ENCODE peak calls at places on chromosomes 13 and 19, in seven cellular contexts. V, B, Q, A, J, Z and D are unnamed samples. For H3K9me3, the result is how much of the 10 kb centered on the place peaks cover.

GRCh38 chr13:38688674-38689073 is 1.8 kb downstream of the FREM2 start:
- DNase-seq in V (no peak), B (no peak), Q (no peak), A (no peak), J (no peak), Z (no peak), D (no peak)

GRCh38 chr13:76489299-76489698 is 396.9 kb downstream of the KCTD12 start:
- DNase-seq in V (no peak), B (no peak), Q (no peak), A (no peak), J (no peak), Z (no peak), D (no peak)

GRCh38 chr13:98108330-98108729 is 34.6 kb upstream of the FARP1 start:
- DNase-seq in V (no peak), B (no peak), Q (no peak), A (no peak), J (no peak), Z (no peak), D (no peak)

GRCh38 chr13:100089633-100090032 is 740 bp downstream of the PCCA start:
- DNase-seq in V (no peak), B (no peak), Q (no peak), A (peak), J (no peak), Z (no peak), D (no peak)

GRCh38 chr13:42762917-42763316 is 18.5 kb upstream of the FAM216B start:
- DNase-seq in V (no peak), B (no peak), Q (no peak), A (peak), J (no peak), Z (no peak), D (peak)

GRCh38 chr13:28532226-28533048 is 37.5 kb upstream of the FLT1 start:
- DNase-seq in V (no peak), B (no peak), Q (no peak), A (no peak), J (no peak), Z (no peak), D (no peak)

GRCh38 chr13:49023441-49023840 is 47.7 kb downstream of the FNDC3A start:
- DNase-seq in V (no peak), B (no peak), Q (no peak), A (peak), J (no peak), Z (no peak), D (peak)

GRCh38 chr19:39971380-39971841 is 446 bp downstream of the PSMC4 start:
- DNase-seq in V (no peak), B (no peak), Q (no peak), A (no peak), J (no peak), Z (no peak), D (no peak)

DNA sequence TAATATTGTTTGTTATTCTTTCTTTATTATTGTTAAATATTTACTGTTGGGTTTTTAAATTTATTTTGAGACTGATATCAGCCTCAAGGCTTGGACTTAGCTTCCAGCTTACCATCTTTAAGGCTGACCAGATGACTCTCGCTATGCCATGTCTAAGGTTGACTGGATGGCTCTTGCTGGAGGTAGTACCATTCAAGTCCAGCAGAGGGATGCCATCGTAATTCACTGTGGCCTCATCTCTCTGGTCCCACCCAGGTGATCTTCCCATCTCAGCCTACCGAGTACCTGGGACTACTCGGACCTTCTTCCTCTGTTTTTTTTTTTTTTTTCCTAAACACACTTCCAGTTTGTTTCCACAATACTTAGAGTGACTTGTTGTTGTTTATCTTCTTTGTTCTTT is 41.7 kb upstream of the ZNF91 start:
- DNase-seq in V (no peak), B (no peak), Q (no peak), A (peak), J (no peak), Z (no peak), D (no peak)
- TF ChIP-seq CTCF in V (no peak), B (no peak), Q (no peak), A (no peak), J (no peak), Z (peak), D (peak)

DNA sequence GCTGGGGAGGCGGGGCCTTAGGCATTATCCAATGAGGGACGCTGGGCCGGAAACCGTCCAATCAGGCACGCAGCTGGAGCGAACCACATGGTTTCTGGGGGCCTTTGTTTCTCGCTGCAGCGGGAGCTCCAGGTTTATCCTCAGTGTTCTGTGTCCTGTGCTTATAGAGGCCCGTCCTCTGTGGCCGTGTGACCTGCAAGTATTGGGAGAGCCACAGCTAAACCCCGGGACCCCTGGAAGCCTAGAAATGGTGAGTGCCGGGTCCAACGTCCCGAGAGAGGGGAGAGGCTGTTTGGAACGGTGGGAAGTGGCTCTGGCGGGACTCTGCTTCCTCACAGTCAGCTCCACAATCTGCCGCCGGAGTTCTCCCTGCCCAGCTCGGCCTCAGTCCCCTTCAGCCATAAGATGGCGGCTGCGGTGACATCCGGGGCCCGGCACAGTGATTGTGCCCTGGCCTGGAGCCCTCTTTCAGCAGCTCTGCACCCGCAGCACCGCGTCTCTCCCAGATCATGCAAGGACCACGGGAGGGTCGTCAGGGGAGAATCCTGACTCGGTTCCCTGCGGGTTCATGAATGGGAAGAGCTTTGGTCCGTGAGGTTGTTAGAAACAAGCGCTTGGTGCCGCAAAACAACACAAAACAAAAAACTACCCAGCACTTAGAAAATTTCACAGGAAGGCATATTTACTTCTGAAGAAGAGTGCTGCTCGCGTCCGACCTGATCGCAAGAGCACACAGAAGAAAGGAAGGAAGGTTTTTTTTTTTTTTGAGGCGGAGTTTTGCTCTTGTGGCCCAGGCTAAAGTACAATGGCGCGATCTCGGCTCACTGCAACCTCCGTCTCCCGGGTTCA is at the start of gene ZNF253:
- DNase-seq in V (peak), B (peak), Q (peak), A (peak), J (peak), Z (peak), D (peak)
- H3K9me3 ChIP-seq in V (under half), B (under half), Q (under half), A (under half), J (under half), Z (under half), D (under half)

DNA sequence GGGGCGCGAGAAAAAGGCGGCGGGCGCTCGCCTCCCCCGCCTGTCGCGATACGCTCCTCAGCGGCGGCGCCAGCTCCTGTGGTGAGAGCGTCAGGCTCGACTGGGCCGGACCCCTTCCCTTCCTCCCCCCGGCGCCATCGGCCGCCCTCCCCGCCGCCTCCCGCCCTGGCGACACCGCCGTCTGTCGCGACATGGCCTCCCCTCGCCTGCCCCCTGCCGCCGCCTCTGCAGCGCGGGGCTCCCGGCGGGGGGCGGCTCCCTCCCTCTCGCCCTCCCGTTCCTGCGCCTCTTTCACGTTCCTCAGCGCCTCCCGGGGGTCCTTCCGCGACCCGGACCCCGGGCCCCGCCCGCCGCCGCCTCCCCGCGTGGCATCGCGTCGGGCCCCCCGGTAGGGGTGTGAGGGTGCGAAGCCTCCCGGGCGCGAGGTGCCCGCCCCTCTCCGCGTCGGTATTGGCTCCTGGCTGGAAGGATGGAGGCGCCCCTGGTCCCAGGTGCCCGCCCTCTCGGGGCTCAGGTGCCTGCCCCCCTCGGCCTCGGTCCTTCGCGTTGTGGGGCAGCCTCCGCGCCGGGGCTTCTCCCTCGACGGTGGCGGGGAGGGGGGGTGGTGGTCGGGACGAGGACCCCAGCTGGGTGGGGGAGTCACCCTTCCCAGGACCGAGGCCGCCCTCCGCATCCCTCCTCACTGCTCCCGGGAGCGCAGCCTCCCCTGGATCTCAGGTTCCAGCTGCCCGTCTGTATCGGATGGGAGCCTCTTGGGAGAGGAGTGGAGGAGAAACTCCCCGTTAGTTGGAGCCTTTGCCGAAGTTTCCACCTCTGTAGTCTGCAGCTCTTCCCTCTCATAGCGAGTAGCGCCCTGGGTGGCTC is 583 bp downstream of the CNOT3 start:
- DNase-seq in V (no peak), B (no peak), Q (no peak), A (no peak), J (peak), Z (peak), D (no peak)
- TF ChIP-seq CTCF in V (no peak), B (no peak), Q (no peak), A (peak), J (no peak), Z (no peak), D (peak)

DNA sequence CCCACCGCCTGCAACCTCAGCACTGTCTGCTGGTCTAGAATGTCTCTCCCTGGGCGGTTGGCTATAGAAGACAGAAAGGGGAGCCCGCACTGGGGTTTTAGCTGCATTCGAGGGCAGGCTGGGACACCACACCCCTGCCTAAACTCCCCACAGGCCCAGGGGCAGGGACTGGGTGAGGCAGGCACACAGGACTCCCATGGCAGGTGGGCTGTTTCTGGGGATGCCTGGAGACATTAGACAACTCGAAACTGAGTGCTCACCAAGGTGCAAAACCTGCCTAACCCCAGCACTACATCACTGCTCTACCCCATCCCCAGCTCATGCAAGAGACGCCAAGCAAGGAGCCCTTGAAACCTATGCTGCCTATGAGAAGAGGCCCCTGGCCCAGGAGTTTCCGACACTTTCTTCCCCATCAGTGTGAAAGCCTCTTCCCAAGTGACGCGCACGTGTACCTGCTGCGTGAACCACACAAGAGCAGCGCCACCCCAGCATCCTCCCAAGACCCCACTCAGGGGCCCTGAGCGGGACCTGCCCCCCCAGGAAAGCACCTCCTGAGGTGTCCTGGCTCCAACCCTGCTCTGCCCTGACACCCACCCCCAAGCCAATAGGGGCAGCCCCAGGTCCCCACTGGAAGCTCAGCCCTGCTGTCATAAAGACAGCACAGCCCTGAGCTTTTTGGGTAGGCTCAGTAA is 121.2 kb downstream of the TUBA3C start:
- DNase-seq in V (no peak), B (peak), Q (no peak), A (no peak), J (no peak), Z (no peak), D (no peak)
- H3K9me3 ChIP-seq in V (under half), B (under half), Q (under half), A (under half), J (under half), Z (under half), D (half or more)